ENCODE peak calls at places on chromosomes 13 and 19, in seven cellular contexts. H, E, F, X, I, J and L are unnamed samples.

GRCh38 chr13:80399340-80400163 is 58.6 kb upstream of the SPRY2 start:
- DNase-seq in H (no peak), E (peak; percentile 85), F (no peak), X (peak; percentile 10), I (no peak), J (no peak), L (no peak)

GRCh38 chr19:16330811-16331690 is 6.4 kb downstream of the KLF2 start:
- DNase-seq in H (no peak), E (no peak), F (no peak), X (no peak), I (no peak), J (no peak), L (no peak)

GRCh38 chr19:58366576-58367430 is 4.3 kb upstream of the ZNF497 start:
- DNase-seq in H (no peak), E (no peak), F (no peak), X (no peak), I (no peak), J (no peak), L (no peak)

GRCh38 chr13:107574517-107575215 is 640.7 kb downstream of the LIG4 start:
- DNase-seq in H (no peak), E (no peak), F (peak; percentile 26), X (no peak), I (no peak), J (peak; percentile 26), L (no peak)

GRCh38 chr19:3968556-3969434 is 2.1 kb downstream of the DAPK3 start:
- DNase-seq in H (peak; percentile 88), E (no peak), F (peak; percentile 100), X (peak; percentile 93), I (peak; percentile 98), J (peak; percentile 100), L (no peak)

GRCh38 chr19:29562299-29563297 is 36.8 kb downstream of the VSTM2B start:
- DNase-seq in H (peak; percentile 52), E (no peak), F (no peak), X (no peak), I (no peak), J (no peak), L (no peak)

GRCh38 chr19:14116918-14117578 is 514 bp downstream of the PRKACA start:
- DNase-seq in H (no peak), E (no peak), F (no peak), X (no peak), I (no peak), J (no peak), L (no peak)

GRCh38 chr13:97600438-97601080 is 166.6 kb downstream of the RAP2A start:
- DNase-seq in H (no peak), E (no peak), F (peak; percentile 90), X (peak; percentile 53), I (no peak), J (peak; percentile 86), L (no peak)

GRCh38 chr13:113735194-113735593 is 23.8 kb upstream of the TMEM255B start:
- DNase-seq in H (no peak), E (no peak), F (no peak), X (no peak), I (no peak), J (no peak), L (no peak)

GRCh38 chr19:3976495-3977241 is 5.8 kb upstream of the DAPK3 start:
- DNase-seq in H (no peak), E (peak; percentile 69), F (peak; percentile 81), X (no peak), I (no peak), J (no peak), L (no peak)

GRCh38 chr13:30308548-30308947 is 1.2 kb upstream of the KATNAL1 start:
- DNase-seq in H (no peak), E (peak; percentile 25), F (peak; percentile 82), X (no peak), I (no peak), J (peak; percentile 40), L (no peak)

GRCh38 chr13:38361551-38362262 is 12.1 kb downstream of the UFM1 start:
- DNase-seq in H (no peak), E (no peak), F (no peak), X (no peak), I (no peak), J (no peak), L (no peak)

GRCh38 chr13:97279079-97279411 is 56.9 kb downstream of the MBNL2 start:
- DNase-seq in H (no peak), E (no peak), F (no peak), X (no peak), I (no peak), J (no peak), L (no peak)

GRCh38 chr19:14502334-14503092 is 6.6 kb upstream of the GIPC1 start:
- DNase-seq in H (no peak), E (no peak), F (peak; percentile 64), X (no peak), I (no peak), J (no peak), L (no peak)

GRCh38 chr19:934865-935422 is 9.1 kb downstream of the ARID3A start:
- DNase-seq in H (no peak), E (peak; percentile 64), F (peak; percentile 90), X (no peak), I (no peak), J (peak; percentile 82), L (peak; percentile 83)

GRCh38 chr13:35127466-35127865 is 185.4 kb downstream of the NBEA start:
- DNase-seq in H (no peak), E (no peak), F (no peak), X (no peak), I (no peak), J (no peak), L (no peak)

GRCh38 chr13:22839554-22840286 is 341.1 kb upstream of the SGCG start:
- DNase-seq in H (no peak), E (no peak), F (no peak), X (no peak), I (no peak), J (no peak), L (no peak)

GRCh38 chr13:42364613-42365000 is 92.7 kb downstream of the AKAP11 start:
- DNase-seq in H (no peak), E (no peak), F (no peak), X (no peak), I (no peak), J (no peak), L (no peak)

GRCh38 chr19:3296446-3296845 is 69.9 kb upstream of the NFIC start:
- DNase-seq in H (no peak), E (no peak), F (no peak), X (no peak), I (no peak), J (no peak), L (no peak)

GRCh38 chr19:41344162-41344561 is 9.6 kb downstream of the TGFB1 start:
- DNase-seq in H (no peak), E (no peak), F (no peak), X (no peak), I (no peak), J (no peak), L (no peak)

GRCh38 chr13:74986609-74987008 is 495.4 kb downstream of the TBC1D4 start:
- DNase-seq in H (no peak), E (no peak), F (no peak), X (no peak), I (no peak), J (no peak), L (no peak)

GRCh38 chr13:74987124-74987690 is 494.8 kb downstream of the TBC1D4 start:
- DNase-seq in H (no peak), E (no peak), F (no peak), X (no peak), I (no peak), J (no peak), L (no peak)

DNA sequence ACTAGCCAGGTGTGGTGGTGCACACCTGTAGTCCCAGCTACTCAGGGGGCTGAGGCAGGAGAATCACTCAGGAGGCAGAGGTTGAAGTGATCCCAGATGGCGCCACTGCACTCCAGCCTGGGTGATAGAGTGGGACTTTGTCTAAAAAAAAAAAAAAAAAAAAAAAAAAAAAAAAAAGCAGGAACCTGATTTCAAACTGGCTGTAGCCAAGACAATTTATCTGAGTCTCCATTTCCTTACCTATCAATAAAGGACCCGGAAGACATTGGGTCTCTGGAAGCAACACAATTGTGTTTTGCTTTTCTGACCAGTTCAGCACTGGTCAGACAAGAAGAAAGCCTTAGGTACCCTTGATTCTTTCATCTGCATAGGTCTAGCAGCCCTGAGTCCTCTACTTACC is 491.0 kb downstream of the TBC1D4 start:
- DNase-seq in H (no peak), E (no peak), F (no peak), X (no peak), I (no peak), J (no peak), L (no peak)
- TF ChIP-seq CTCF in H (no peak), E (no peak), F (no peak), X (no peak), I (no peak), J (no peak), L (no peak)

GRCh38 chr19:54462713-54463530 is 656 bp downstream of the LENG9 start:
- DNase-seq in H (peak; percentile 74), E (no peak), F (peak; percentile 81), X (no peak), I (no peak), J (peak; percentile 70), L (peak; percentile 68)
- TF ChIP-seq CTCF in H (peak; percentile 31), E (peak; percentile 42), F (peak; percentile 25), X (peak; percentile 56), I (peak; percentile 40), J (peak; percentile 2), L (peak; percentile 49)

DNA sequence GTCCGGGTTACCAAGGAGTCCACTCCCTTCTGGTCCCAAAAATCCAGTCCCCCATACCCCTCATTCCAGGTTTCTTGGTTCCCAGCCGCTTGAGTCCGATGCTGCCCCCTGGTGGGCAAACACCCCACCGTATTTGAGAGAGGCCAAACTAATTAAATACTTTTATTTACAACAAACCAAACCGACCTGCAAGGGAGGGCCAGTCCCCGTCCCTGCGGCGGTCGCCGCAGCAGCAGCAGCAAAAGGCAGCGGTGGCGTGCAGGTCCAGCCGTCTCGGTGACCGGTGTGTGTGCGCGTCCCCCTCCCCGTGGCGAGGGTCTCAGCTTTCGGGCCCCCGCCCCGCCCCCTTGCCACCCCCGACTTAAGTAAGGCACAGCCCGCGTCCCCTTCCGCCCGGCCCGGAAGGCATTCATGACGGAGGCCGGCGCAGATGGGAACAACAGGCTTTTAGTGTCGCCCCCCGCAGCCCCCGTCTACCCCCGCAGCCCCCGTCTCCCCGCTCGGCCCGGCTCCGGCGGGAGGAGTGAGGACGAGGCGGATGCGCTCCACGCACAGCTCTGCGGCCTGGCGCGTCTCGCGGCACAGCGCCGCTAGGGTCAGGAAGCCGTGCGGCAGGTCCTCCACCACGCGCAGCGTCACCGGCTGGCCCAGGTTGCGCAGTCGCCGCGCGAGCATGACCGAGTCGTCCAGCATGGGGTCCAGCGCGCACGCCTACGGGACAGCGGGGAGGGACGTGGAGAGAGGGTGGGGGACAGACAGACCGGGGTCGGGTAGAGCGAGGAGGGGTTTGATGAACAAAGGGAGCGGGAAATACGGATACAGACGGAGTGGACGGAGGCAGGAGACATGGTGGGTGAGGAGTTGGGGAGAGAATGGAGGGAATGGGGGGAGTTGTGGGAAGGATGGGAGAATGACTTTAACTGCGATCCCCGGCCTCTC is 11.5 kb upstream of the CNFN start:
- DNase-seq in H (peak; percentile 89), E (peak; percentile 68), F (peak; percentile 83), X (peak; percentile 70), I (no peak), J (peak; percentile 81), L (peak; percentile 76)
- TF ChIP-seq CTCF in H (peak; percentile 98), E (peak; percentile 65), F (peak; percentile 85), X (peak; percentile 77), I (peak; percentile 74), J (peak; percentile 80), L (peak; percentile 86)

DNA sequence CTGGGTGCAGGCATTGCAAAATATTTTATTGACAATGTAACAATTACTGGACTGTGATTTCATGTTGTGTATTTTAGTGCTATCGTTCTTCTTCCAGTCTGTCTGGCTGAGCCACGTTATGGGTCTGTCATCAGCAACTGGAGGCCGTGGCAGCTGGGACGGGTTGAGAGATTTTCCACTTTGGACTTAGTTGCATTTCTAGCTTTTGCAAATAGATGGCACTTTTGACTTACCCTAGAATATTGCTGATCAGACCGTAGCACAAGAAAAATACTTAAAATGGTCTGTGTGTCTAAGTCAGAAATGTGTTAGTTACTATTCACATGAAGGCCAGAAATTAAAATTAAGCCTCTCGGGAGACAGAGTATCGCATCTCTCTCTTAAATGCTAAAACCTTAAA is 211.1 kb downstream of the TEX29 start:
- DNase-seq in H (no peak), E (no peak), F (peak; percentile 2), X (no peak), I (no peak), J (peak; percentile 20), L (no peak)
- TF ChIP-seq CTCF in H (peak; percentile 46), E (no peak), F (no peak), X (no peak), I (no peak), J (no peak), L (no peak)